ENCODE peak calls at places on chromosomes 12 and 14, in five cellular contexts. G, Y, W, Z and B are unnamed samples.

GRCh38 chr14:105058521-105059034 is 6.7 kb downstream of the GPR132 start:
- DNase-seq in G (no peak), Y (no peak), W (no peak), Z (no peak), B (no peak)

GRCh38 chr14:32584079-32584478 is 255.0 kb downstream of the AKAP6 start:
- DNase-seq in G (no peak), Y (no peak), W (no peak), Z (no peak), B (no peak)

GRCh38 chr12:64351265-64351664 is 39.3 kb downstream of the C12orf56 start:
- DNase-seq in G (no peak), Y (no peak), W (no peak), Z (no peak), B (no peak)

GRCh38 chr12:71664411-71665108 is 459 bp downstream of the THAP2 start:
- DNase-seq in G (no peak), Y (no peak), W (no peak), Z (no peak), B (no peak)

GRCh38 chr14:100688598-100689499 is 37.8 kb upstream of the DLK1 start:
- DNase-seq in G (no peak), Y (no peak), W (no peak), Z (peak), B (no peak)

GRCh38 chr14:54803396-54803795 is 99.2 kb downstream of the GCH1 start:
- DNase-seq in G (no peak), Y (no peak), W (no peak), Z (no peak), B (no peak)

GRCh38 chr14:65034021-65034420 is 47.3 kb downstream of the FNTB start:
- DNase-seq in G (no peak), Y (no peak), W (no peak), Z (no peak), B (no peak)

GRCh38 chr14:104371031-104371430 is 208.5 kb upstream of the C14orf180 start:
- DNase-seq in G (no peak), Y (no peak), W (no peak), Z (no peak), B (no peak)

GRCh38 chr12:39831587-39832315 is 212.1 kb upstream of the ABCD2 start:
- DNase-seq in G (peak), Y (no peak), W (no peak), Z (no peak), B (no peak)

GRCh38 chr12:3040663-3041544 is 36.3 kb upstream of the TSPAN9 start:
- DNase-seq in G (no peak), Y (no peak), W (no peak), Z (no peak), B (no peak)

GRCh38 chr12:227286-227915 is 13.4 kb upstream of the SLC6A12 start:
- DNase-seq in G (no peak), Y (no peak), W (no peak), Z (no peak), B (no peak)

GRCh38 chr12:92193846-92194245 is 48.2 kb upstream of the BTG1 start:
- DNase-seq in G (no peak), Y (no peak), W (no peak), Z (no peak), B (no peak)

GRCh38 chr12:68896881-68897540 is 36.0 kb downstream of the CPM start:
- DNase-seq in G (no peak), Y (no peak), W (no peak), Z (no peak), B (no peak)

GRCh38 chr12:68901145-68901544 is 31.8 kb downstream of the CPM start:
- DNase-seq in G (no peak), Y (no peak), W (no peak), Z (no peak), B (no peak)

GRCh38 chr12:68900241-68900640 is 32.7 kb downstream of the CPM start:
- DNase-seq in G (no peak), Y (no peak), W (no peak), Z (no peak), B (no peak)

GRCh38 chr12:68901551-68901950 is 31.4 kb downstream of the CPM start:
- DNase-seq in G (no peak), Y (no peak), W (no peak), Z (no peak), B (no peak)

DNA sequence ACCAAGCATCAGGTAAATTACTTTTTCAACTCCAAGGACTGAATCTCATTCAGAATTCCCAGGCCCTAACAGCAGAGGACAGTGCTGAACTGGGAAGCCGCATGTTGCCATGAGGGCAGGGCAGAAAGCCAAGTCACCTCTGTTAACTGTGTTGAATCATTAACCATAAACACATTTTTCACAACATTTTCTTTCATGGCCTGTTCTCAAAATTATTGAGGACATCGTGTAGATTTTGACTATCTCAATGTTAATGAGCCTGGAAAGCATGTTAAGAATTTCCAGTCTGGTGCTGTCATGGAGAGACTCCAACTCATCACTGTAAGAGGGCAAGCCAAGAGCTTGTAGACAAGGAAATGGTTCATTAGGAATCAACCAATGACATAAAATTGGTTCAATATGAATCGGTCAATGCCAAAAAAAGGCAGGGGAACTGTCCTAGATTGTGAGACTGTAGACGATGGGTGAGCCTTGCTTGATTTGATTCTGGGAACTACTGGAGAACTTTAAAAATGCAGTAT is 33.7 kb downstream of the CPM start:
- DNase-seq in G (peak), Y (peak), W (no peak), Z (peak), B (peak)
- TF ChIP-seq POLR2AphosphoS5 in G (no peak), Y (peak), W (no peak), Z (no peak), B (no peak)

DNA sequence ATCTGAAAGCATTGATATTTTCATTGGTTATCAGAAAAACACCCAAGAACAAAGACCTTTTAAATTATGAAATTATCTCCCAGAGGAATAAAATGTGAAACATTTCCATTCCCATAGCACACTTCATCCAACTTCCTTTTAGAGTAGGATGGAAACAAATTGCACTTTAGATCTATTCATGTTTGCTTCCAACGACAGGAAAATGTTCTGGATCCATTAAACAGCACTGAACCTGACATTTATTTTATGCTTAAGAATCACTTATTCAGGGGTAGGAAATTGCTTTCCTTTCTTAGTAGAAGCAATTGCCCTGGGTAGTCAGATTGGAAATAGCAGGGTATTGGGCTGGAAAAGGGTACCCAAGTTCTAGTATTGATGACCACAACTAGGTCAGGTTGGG is 28.8 kb upstream of the PTGDR start:
- DNase-seq in G (no peak), Y (no peak), W (no peak), Z (no peak), B (no peak)
- TF ChIP-seq POLR2AphosphoS5 in G (no peak), Y (no peak), W (no peak), Z (no peak), B (no peak)

GRCh38 chr14:80304125-80304766 is 92.9 kb upstream of the DIO2 start:
- DNase-seq in G (no peak), Y (no peak), W (no peak), Z (no peak), B (no peak)
- TF ChIP-seq POLR2AphosphoS5 in G (no peak), Y (no peak), W (no peak), Z (no peak), B (no peak)

DNA sequence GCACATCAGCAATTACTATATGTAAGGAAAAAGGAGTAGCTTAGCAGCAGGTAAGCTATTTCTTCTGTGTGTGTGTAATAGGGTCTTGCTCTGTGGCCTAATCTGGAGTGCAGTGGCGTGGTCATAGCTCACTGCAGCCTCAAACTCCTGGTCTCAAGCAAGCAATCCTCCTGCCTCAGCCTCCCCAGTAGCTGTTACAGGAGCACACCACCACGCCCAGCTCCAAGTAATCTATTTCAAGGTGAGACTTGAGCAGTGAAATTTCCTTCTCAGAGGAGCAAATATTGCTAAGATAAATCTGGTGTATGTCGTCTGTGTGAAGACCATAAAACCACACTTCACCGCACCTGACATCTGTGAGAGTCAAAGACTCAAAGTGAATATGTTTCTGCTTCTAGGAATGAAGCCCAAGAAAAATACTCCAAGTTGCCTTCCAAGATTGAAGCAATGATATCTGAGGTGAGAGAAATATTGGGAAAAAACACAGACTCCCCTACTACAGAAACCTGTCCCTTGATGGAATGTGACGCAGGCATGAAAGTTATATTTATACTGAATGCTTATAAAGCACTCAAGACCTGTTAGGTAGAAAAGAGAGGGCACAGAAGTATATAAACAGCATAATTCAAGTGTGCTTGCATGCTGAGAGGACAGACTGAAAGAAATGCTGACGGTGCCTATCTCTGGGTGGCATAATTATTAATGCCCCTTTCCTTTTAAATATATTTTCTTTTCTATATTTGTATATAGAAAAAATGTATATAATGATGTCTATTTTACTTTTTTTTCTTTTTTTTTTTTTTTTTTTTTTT is 2.5 kb upstream of the SELPLG start:
- DNase-seq in G (no peak), Y (no peak), W (no peak), Z (no peak), B (no peak)
- TF ChIP-seq POLR2AphosphoS5 in G (no peak), Y (no peak), W (no peak), Z (no peak), B (no peak)

GRCh38 chr14:97891515-97891914 is 1094.3 kb downstream of the VRK1 start:
- DNase-seq in G (no peak), Y (no peak), W (no peak), Z (no peak), B (no peak)
- TF ChIP-seq POLR2AphosphoS5 in G (no peak), Y (no peak), W (no peak), Z (no peak), B (no peak)